ENCODE peak calls at places on chromosome 15, in seven cellular contexts. U, L, B, Q, E, Z and H are unnamed samples.

GRCh38 chr15:41104234-41104633 is 11.8 kb downstream of the INO80 start:
- DNase-seq in U (peak; percentile 78), L (no peak), B (no peak), Q (no peak), E (peak; percentile 74), Z (no peak), H (no peak)

GRCh38 chr15:69570997-69571396 is 118.4 kb downstream of the RPLP1 start:
- DNase-seq in U (no peak), L (no peak), B (no peak), Q (no peak), E (no peak), Z (no peak), H (no peak)

GRCh38 chr15:69976366-69976994 is 121.2 kb downstream of the TLE3 start:
- DNase-seq in U (peak; percentile 60), L (no peak), B (no peak), Q (no peak), E (peak; percentile 10), Z (peak; percentile 69), H (peak; percentile 8)

GRCh38 chr15:69126054-69126469 is 34.4 kb upstream of the GLCE start:
- DNase-seq in U (peak; percentile 15), L (no peak), B (no peak), Q (no peak), E (peak; percentile 39), Z (no peak), H (no peak)

GRCh38 chr15:69626095-69627066 is 173.8 kb downstream of the RPLP1 start:
- DNase-seq in U (no peak), L (no peak), B (no peak), Q (no peak), E (no peak), Z (no peak), H (no peak)

GRCh38 chr15:37653018-37653417 is 281.4 kb upstream of the TMCO5A start:
- DNase-seq in U (no peak), L (no peak), B (no peak), Q (no peak), E (no peak), Z (no peak), H (no peak)

GRCh38 chr15:82952156-82953081 is at the start of gene HOMER2:
- DNase-seq in U (peak; percentile 37), L (peak; percentile 29), B (no peak), Q (no peak), E (peak; percentile 13), Z (peak; percentile 11), H (no peak)

GRCh38 chr15:82851981-82852511 is 42.6 kb downstream of the WHAMM start:
- DNase-seq in U (peak; percentile 53), L (no peak), B (no peak), Q (peak; percentile 9), E (peak; percentile 92), Z (no peak), H (peak; percentile 62)

GRCh38 chr15:49627407-49627877 is 6.6 kb downstream of the DTWD1 start:
- DNase-seq in U (peak; percentile 79), L (no peak), B (peak; percentile 93), Q (no peak), E (peak; percentile 95), Z (no peak), H (peak; percentile 87)

GRCh38 chr15:77384589-77385359 is 35.1 kb downstream of the PEAK1 start:
- DNase-seq in U (no peak), L (no peak), B (no peak), Q (no peak), E (no peak), Z (no peak), H (no peak)

DNA sequence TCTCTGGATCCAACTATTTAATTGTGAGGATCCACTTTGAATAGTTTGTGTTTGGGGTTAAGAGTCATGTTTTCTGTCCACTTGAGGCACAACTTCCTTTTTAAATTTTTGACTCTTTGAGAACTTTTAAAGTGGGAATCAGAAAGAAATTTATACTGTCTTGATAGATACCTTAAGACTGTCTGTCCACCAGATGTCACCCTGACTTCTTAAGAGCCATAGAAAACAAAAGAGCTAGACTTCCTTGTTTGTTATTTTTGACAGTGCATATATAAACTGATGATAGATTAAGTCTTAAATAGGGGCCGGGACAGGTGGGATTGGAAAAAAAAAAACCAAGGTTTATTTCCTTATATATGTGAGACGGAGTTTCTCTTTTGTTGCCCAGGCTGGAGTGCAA is 52.1 kb upstream of the WDR72 start:
- DNase-seq in U (no peak), L (no peak), B (no peak), Q (no peak), E (no peak), Z (peak; percentile 32), H (no peak)
- TF ChIP-seq CTCF in U (no peak), L (no peak), B (peak; percentile 41), Q (no peak), E (no peak), Z (peak; percentile 34), H (no peak)

GRCh38 chr15:29124581-29125381 is 144.8 kb downstream of the NSMCE3 start:
- DNase-seq in U (peak; percentile 38), L (no peak), B (no peak), Q (no peak), E (peak; percentile 68), Z (no peak), H (no peak)
- TF ChIP-seq CTCF in U (no peak), L (no peak), B (no peak), Q (no peak), E (peak; percentile 23), Z (no peak), H (peak; percentile 19)

DNA sequence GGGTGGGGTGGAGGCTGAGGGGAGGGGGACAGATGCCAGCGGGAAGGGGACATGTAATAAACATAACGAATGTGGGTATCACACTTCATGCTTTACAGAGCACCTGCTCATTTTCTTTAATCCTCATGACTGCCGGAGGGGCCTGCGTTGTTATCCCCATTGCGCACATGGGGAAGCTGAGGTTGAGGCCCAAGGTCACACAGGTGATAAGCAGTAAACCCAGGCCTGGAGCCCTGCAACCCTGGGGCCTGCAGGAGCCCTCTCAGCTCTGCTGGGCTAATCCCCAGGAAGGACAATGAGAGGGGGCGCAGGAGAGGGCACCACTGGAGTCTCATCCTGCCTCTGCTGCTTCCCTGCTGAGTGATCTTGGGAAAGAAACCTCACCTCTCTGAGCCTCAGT is 64.3 kb downstream of the MEGF11 start:
- DNase-seq in U (no peak), L (no peak), B (no peak), Q (no peak), E (no peak), Z (no peak), H (no peak)
- TF ChIP-seq CTCF in U (no peak), L (no peak), B (no peak), Q (no peak), E (no peak), Z (no peak), H (no peak)

GRCh38 chr15:53384417-53384816 is 375.0 kb downstream of the WDR72 start:
- DNase-seq in U (no peak), L (peak; percentile 28), B (no peak), Q (no peak), E (no peak), Z (no peak), H (no peak)
- TF ChIP-seq CTCF in U (no peak), L (peak; percentile 49), B (peak; percentile 22), Q (peak; percentile 16), E (no peak), Z (no peak), H (peak; percentile 28)

DNA sequence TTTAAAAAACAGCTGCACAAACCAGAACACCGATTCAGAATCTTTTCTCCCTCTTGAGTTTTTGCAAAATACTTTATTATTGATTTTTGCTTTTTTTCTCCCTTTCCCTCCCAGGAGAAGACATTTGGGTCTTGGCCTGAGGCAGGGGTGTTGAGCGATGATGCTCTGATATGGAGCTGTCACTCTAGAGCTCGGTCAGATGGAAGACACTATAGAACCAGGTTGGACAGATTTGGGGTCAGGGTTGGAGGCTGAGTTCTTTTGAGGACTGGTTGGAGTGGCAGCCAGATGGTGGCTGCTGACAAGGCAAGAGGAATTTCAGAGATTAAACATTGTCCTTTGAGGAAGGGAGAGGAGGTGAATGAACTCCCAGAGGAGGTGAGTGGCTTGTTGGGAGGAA is 16.9 kb downstream of the CDAN1 start:
- DNase-seq in U (no peak), L (no peak), B (no peak), Q (no peak), E (no peak), Z (no peak), H (no peak)
- TF ChIP-seq CTCF in U (no peak), L (no peak), B (no peak), Q (no peak), E (no peak), Z (no peak), H (no peak)

GRCh38 chr15:50774450-50774849 is 8.9 kb upstream of the SPPL2A start:
- DNase-seq in U (no peak), L (no peak), B (no peak), Q (no peak), E (no peak), Z (peak; percentile 32), H (no peak)

GRCh38 chr15:50773389-50773788 is 7.9 kb upstream of the SPPL2A start:
- DNase-seq in U (peak; percentile 17), L (no peak), B (no peak), Q (no peak), E (no peak), Z (no peak), H (no peak)

GRCh38 chr15:50778089-50778488 is 12.6 kb upstream of the SPPL2A start:
- DNase-seq in U (no peak), L (no peak), B (no peak), Q (no peak), E (no peak), Z (no peak), H (no peak)

GRCh38 chr15:50777045-50777444 is 11.5 kb upstream of the SPPL2A start:
- DNase-seq in U (no peak), L (no peak), B (no peak), Q (no peak), E (no peak), Z (no peak), H (no peak)
- TF ChIP-seq CTCF in U (no peak), L (no peak), B (no peak), Q (no peak), E (peak; percentile 9), Z (no peak), H (no peak)

GRCh38 chr15:101152914-101153313 is 98.9 kb downstream of the CHSY1 start:
- DNase-seq in U (no peak), L (no peak), B (no peak), Q (no peak), E (no peak), Z (no peak), H (no peak)
- TF ChIP-seq CTCF in U (peak; percentile 11), L (no peak), B (no peak), Q (no peak), E (peak; percentile 25), Z (peak; percentile 34), H (peak; percentile 48)